ENCODE peak calls at places on chromosomes 4 and X, in five cellular contexts. T, Y, C, G and B are unnamed samples.

GRCh38 chr4:165839615-165840333 is 33.3 kb upstream of the TLL1 start:
- DNase-seq in C (no peak), T (no peak), Y (no peak), G (no peak), B (no peak)

GRCh38 chr4:78032446-78032845 is 24.7 kb upstream of the FRAS1 start:
- DNase-seq in Y (peak; percentile 24), C (no peak), G (no peak), T (no peak), B (no peak)

GRCh38 chr4:142959156-142959555 is 113.1 kb upstream of the INPP4B start:
- DNase-seq in Y (no peak), T (no peak), C (no peak), G (no peak), B (no peak)

GRCh38 chrX:17668929-17669328 is 68.4 kb upstream of the SCML1 start:
- DNase-seq in Y (no peak), C (no peak), G (no peak), T (no peak), B (no peak)

GRCh38 chrX:9341305-9342201 is 123.3 kb upstream of the TBL1X start:
- DNase-seq in C (peak; percentile 68), Y (peak; percentile 24), T (peak; percentile 84), G (peak; percentile 59), B (no peak)

GRCh38 chr4:140237616-140238352 is 83.8 kb upstream of the MAML3 start:
- DNase-seq in G (no peak), C (peak; percentile 70), Y (peak; percentile 83), T (peak; percentile 92), B (peak; percentile 79)

GRCh38 chr4:2338754-2339457 is 77.0 kb upstream of the MXD4 start:
- DNase-seq in G (no peak), C (peak; percentile 29), T (peak; percentile 53), Y (no peak), B (no peak)

GRCh38 chrX:67673741-67674274 is 130.0 kb downstream of the AR start:
- DNase-seq in C (no peak), Y (no peak), T (no peak), G (no peak), B (no peak)

GRCh38 chrX:72308566-72309296 is 3.0 kb upstream of the CITED1 start:
- DNase-seq in Y (peak; percentile 94), G (peak; percentile 21), C (peak; percentile 64), T (peak; percentile 79), B (no peak)

GRCh38 chrX:68183612-68184214 is 249.6 kb downstream of the OPHN1 start:
- DNase-seq in G (no peak), T (no peak), Y (peak; percentile 8), C (no peak), B (no peak)

GRCh38 chr4:1714303-1715001 is 2.3 kb upstream of the SLBP start:
- DNase-seq in Y (no peak), T (no peak), G (no peak), C (no peak), B (no peak)

GRCh38 chrX:17535229-17535628 is 160.2 kb downstream of the NHS start:
- DNase-seq in T (no peak), Y (peak; percentile 50), G (peak; percentile 10), C (peak; percentile 28), B (no peak)

GRCh38 chr4:151415978-151416377 is 7.0 kb downstream of the FHIP1A start:
- DNase-seq in C (no peak), Y (no peak), T (no peak), G (no peak), B (no peak)

GRCh38 chrX:1182211-1182610 is 30.2 kb downstream of the CRLF2 start:
- DNase-seq in G (no peak), T (no peak), C (no peak), Y (no peak), B (no peak)

GRCh38 chr4:107825072-107825789 is 499 bp downstream of the SGMS2 start:
- DNase-seq in Y (peak; percentile 75), C (peak; percentile 43), T (peak; percentile 83), G (no peak), B (no peak)

GRCh38 chr4:177612684-177613083 is 170.4 kb upstream of the AGA start:
- DNase-seq in Y (no peak), T (no peak), C (no peak), G (no peak), B (no peak)

GRCh38 chr4:94412019-94413017 is 39.4 kb upstream of the PDLIM5 start:
- DNase-seq in Y (no peak), T (no peak), C (no peak), G (no peak), B (no peak)

GRCh38 chr4:126230244-126230643 is 915.5 kb downstream of the FAT4 start:
- DNase-seq in C (no peak), G (no peak), Y (no peak), T (no peak), B (no peak)

GRCh38 chr4:150343796-150344195 is 238.2 kb upstream of the MAB21L2 start:
- DNase-seq in G (no peak), T (no peak), Y (no peak), C (no peak), B (no peak)

GRCh38 chrX:21839334-21840198 is at the start of gene MBTPS2:
- DNase-seq in G (peak; percentile 79), T (peak; percentile 93), C (peak; percentile 84), Y (peak; percentile 82), B (peak; percentile 85)

GRCh38 chrX:21840199-21840557 is 761 bp downstream of the MBTPS2 start:
- DNase-seq in Y (no peak), C (no peak), G (no peak), T (no peak), B (no peak)

GRCh38 chrX:21843179-21843578 is 3.8 kb downstream of the MBTPS2 start:
- DNase-seq in Y (no peak), C (no peak), G (no peak), T (no peak), B (no peak)

GRCh38 chrX:21837056-21837455 is 2.4 kb upstream of the MBTPS2 start:
- DNase-seq in T (no peak), G (no peak), Y (no peak), C (no peak), B (no peak)

DNA sequence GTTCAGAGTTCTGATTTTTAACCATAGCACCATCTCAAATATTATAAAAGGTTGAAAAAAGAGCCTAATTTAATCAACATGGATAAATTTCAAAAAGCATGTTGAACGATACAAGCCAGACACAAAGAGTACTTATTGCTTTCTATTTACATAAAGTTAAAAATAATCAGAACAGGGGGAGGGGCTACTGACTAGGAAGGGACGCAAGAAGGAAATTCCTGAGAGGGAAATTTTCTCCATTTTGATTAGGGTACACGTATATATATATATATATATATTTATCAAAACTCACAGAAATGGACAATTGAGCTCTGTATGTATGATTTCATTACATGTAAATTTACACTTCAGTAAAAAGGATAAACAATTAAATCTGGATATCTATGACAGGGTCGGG is 482 bp upstream of the MBTPS2 start:
- DNase-seq in Y (no peak), C (no peak), T (no peak), G (no peak), B (no peak)
- H3K27ac ChIP-seq in Y (peak overlapping the region; percentile 83), C (peak overlapping the region; percentile 85), T (peak overlapping the region; percentile 83), G (peak overlapping the region; percentile 65), B (peak overlapping the region; percentile 77)

GRCh38 chr4:7784131-7784870 is 155.4 kb downstream of the AFAP1 start:
- DNase-seq in Y (no peak), T (peak; percentile 54), G (no peak), C (no peak), B (no peak)

GRCh38 chr4:7783560-7783959 is 156.1 kb downstream of the AFAP1 start:
- DNase-seq in T (peak; percentile 61), G (no peak), Y (no peak), C (no peak), B (no peak)

GRCh38 chr4:7781361-7781760 is 158.3 kb downstream of the AFAP1 start:
- DNase-seq in T (peak; percentile 62), Y (no peak), G (no peak), C (no peak), B (no peak)

GRCh38 chr4:7781993-7782392 is 157.7 kb downstream of the AFAP1 start:
- DNase-seq in Y (no peak), C (no peak), T (peak; percentile 50), G (no peak), B (no peak)

GRCh38 chr4:7782783-7783182 is 156.9 kb downstream of the AFAP1 start:
- DNase-seq in C (no peak), T (no peak), Y (no peak), G (no peak), B (no peak)
- H3K27ac ChIP-seq in C (no peak overlapping the region), T (peak overlapping the region; percentile 2), Y (no peak overlapping the region), G (no peak overlapping the region), B (peak overlapping the region; percentile 60)

GRCh38 chr4:3437582-3437936 is 4.2 kb upstream of the HGFAC start:
- DNase-seq in T (no peak), C (no peak), Y (no peak), G (no peak), B (no peak)

GRCh38 chr4:3439391-3439790 is 2.4 kb upstream of the HGFAC start:
- DNase-seq in T (no peak), G (no peak), C (no peak), Y (no peak), B (no peak)

GRCh38 chr4:3437998-3438846 is 3.5 kb upstream of the HGFAC start:
- DNase-seq in Y (no peak), T (no peak), G (no peak), C (no peak), B (no peak)

GRCh38 chr4:3440011-3440410 is 1.8 kb upstream of the HGFAC start:
- DNase-seq in G (no peak), Y (no peak), C (no peak), T (no peak), B (no peak)

DNA sequence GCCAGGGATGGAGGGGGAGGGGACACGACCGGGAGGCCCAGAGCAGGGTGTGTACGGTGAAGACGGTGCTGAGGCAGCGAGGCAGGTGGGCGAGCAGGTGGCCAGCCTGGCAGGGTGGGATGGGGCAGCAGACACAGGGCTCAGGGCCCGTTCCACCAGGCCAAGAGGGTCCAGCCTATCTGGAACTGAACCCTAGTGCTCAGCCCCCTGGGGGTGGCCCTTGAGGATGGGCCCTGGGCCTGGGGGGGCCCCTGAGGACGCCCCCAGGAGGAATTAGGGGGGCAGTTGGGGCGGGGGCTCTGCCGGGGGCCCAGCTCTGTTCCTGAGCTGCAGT is 3.0 kb upstream of the HGFAC start:
- DNase-seq in Y (no peak), C (no peak), G (no peak), T (no peak), B (no peak)
- H3K27ac ChIP-seq in Y (no peak overlapping the region), C (no peak overlapping the region), G (no peak overlapping the region), T (no peak overlapping the region), B (no peak overlapping the region)

GRCh38 chr4:186807809-186808634 is 84.4 kb upstream of the FAT1 start:
- DNase-seq in G (no peak), C (no peak), T (no peak), Y (no peak), B (no peak)
- H3K27ac ChIP-seq in G (no peak overlapping the region), C (no peak overlapping the region), T (no peak overlapping the region), Y (no peak overlapping the region), B (no peak overlapping the region)

GRCh38 chr4:183142566-183143545 is 43.8 kb downstream of the WWC2 start:
- DNase-seq in T (peak; percentile 81), G (no peak), C (peak; percentile 88), Y (no peak), B (no peak)
- H3K27ac ChIP-seq in T (no peak overlapping the region), G (no peak overlapping the region), C (no peak overlapping the region), Y (no peak overlapping the region), B (no peak overlapping the region)